ENCODE peak calls at places on chromosome 19, in seven cellular contexts. D is stomach, S is K562, T is esophagus muscularis mucosa, I is upper lobe of left lung, Q is sigmoid colon, B is SK-N-SH. O is an unnamed sample. For H3K27me3, the result is how much of the 10 kb centered on the place peaks cover.

GRCh38 chr19:36099166-36099785 is 11.7 kb upstream of the OVOL3 start:
- DNase-seq in I (no peak), T (no peak), B (no peak), D (no peak), S (no peak), Q (no peak), O (no peak)

GRCh38 chr19:14576363-14576762 is 4.5 kb upstream of the NDUFB7 start:
- DNase-seq in I (no peak), D (no peak), T (no peak), Q (no peak), B (no peak), S (no peak), O (no peak)

GRCh38 chr19:13797870-13798269 is 2.6 kb downstream of the ZSWIM4 start:
- DNase-seq in T (no peak), I (no peak), S (no peak), D (peak), B (no peak), Q (no peak), O (no peak)

GRCh38 chr19:43976732-43977131 is 7.3 kb upstream of the ZNF155 start:
- DNase-seq in B (no peak), D (no peak), Q (no peak), I (no peak), T (no peak), S (no peak), O (no peak)

GRCh38 chr19:41335467-41335866 is 18.3 kb downstream of the TGFB1 start:
- DNase-seq in D (no peak), S (no peak), Q (no peak), T (no peak), B (no peak), I (no peak), O (no peak)

GRCh38 chr19:7391218-7391670 is 42.5 kb downstream of the ARHGEF18 start:
- DNase-seq in D (peak), T (no peak), Q (no peak), I (no peak), B (no peak), S (peak), O (no peak)

GRCh38 chr19:12208221-12208620 is 45.3 kb downstream of the ZNF136 start:
- DNase-seq in T (no peak), I (no peak), D (no peak), B (no peak), Q (no peak), S (no peak), O (no peak)

GRCh38 chr19:16226878-16227836 is 29.4 kb downstream of the AP1M1 start:
- DNase-seq in B (peak), T (no peak), Q (no peak), I (no peak), D (no peak), S (no peak), O (no peak)

GRCh38 chr19:6740589-6741348 is 1.3 kb downstream of the TRIP10 start:
- DNase-seq in S (peak), T (no peak), Q (peak), I (peak), B (peak), D (peak), O (peak)

GRCh38 chr19:400976-401835 is 7.7 kb downstream of the C2CD4C start:
- DNase-seq in D (no peak), Q (no peak), T (no peak), S (no peak), I (peak), B (no peak), O (no peak)

GRCh38 chr19:31340059-31341025 is 8.9 kb downstream of the TSHZ3 start:
- DNase-seq in I (no peak), D (no peak), S (no peak), Q (no peak), B (peak), T (no peak), O (no peak)

GRCh38 chr19:17946965-17947784 is 14.4 kb downstream of the CCDC124 start:
- DNase-seq in D (no peak), T (no peak), B (no peak), S (no peak), I (no peak), Q (no peak), O (no peak)

GRCh38 chr19:45087531-45087930 is 5.4 kb upstream of the PPP1R37 start:
- DNase-seq in S (no peak), I (peak), B (no peak), D (no peak), T (no peak), Q (no peak), O (no peak)

GRCh38 chr19:14475251-14476073 is at the start of gene PTGER1:
- DNase-seq in T (no peak), S (peak), D (no peak), B (peak), I (no peak), Q (no peak), O (no peak)

GRCh38 chr19:6226444-6227155 is 53.2 kb downstream of the MLLT1 start:
- DNase-seq in B (peak), Q (no peak), I (no peak), T (no peak), S (no peak), D (no peak), O (no peak)

GRCh38 chr19:27815985-27816384 is 1397.0 kb downstream of the UQCRFS1 start:
- DNase-seq in Q (no peak), I (no peak), S (no peak), B (no peak), T (no peak), D (no peak), O (no peak)

GRCh38 chr19:17873661-17874422 is 2.1 kb downstream of the SLC5A5 start:
- DNase-seq in S (peak), T (no peak), D (peak), Q (no peak), B (peak), I (peak), O (no peak)

GRCh38 chr19:17259934-17260333 is 4.6 kb downstream of the USHBP1 start:
- DNase-seq in S (no peak), B (no peak), D (no peak), Q (no peak), I (no peak), T (no peak), O (no peak)

GRCh38 chr19:27759896-27760295 is 1453.1 kb downstream of the UQCRFS1 start:
- DNase-seq in T (no peak), D (no peak), I (no peak), Q (peak), S (no peak), B (no peak), O (no peak)

GRCh38 chr19:6723108-6723618 is 2.7 kb upstream of the C3 start:
- DNase-seq in T (peak), D (no peak), Q (peak), I (peak), S (no peak), B (no peak), O (peak)

GRCh38 chr19:48561412-48561811 is 9.4 kb downstream of the SULT2B1 start:
- DNase-seq in I (no peak), Q (no peak), T (no peak), B (peak), S (no peak), D (no peak), O (no peak)

GRCh38 chr19:50906217-50906616 is 5.0 kb downstream of the KLK4 start:
- DNase-seq in S (peak), I (no peak), B (peak), T (no peak), Q (no peak), D (peak), O (no peak)

GRCh38 chr19:34926685-34927375 is at the start of gene ZNF30:
- DNase-seq in T (peak), D (peak), Q (peak), I (peak), S (peak), B (peak), O (peak)

GRCh38 chr19:40907968-40908735 is 26.1 kb upstream of the CYP2A7 start:
- DNase-seq in Q (no peak), I (peak), S (peak), B (no peak), T (no peak), D (no peak), O (no peak)

GRCh38 chr19:19539738-19540703 is 2.0 kb downstream of the CILP2 start:
- DNase-seq in S (peak), I (peak), B (peak), D (peak), Q (peak), T (no peak), O (no peak)

GRCh38 chr19:30022659-30023058 is 80.6 kb downstream of the URI1 start:
- DNase-seq in T (no peak), D (no peak), B (no peak), S (no peak), Q (no peak), I (no peak), O (no peak)

GRCh38 chr19:17348700-17349099 is 11.3 kb downstream of the GTPBP3 start:
- DNase-seq in S (no peak), D (no peak), B (peak), I (no peak), T (no peak), Q (peak), O (peak)

GRCh38 chr19:16660763-16661479 is at the start of gene TMEM38A:
- DNase-seq in Q (peak), T (no peak), I (peak), S (peak), D (peak), B (peak), O (peak)

GRCh38 chr19:17829855-17830566 is 8.7 kb upstream of the INSL3 start:
- DNase-seq in T (no peak), I (no peak), D (no peak), S (peak), Q (peak), B (peak), O (no peak)

GRCh38 chr19:31449379-31449778 is 100.1 kb upstream of the TSHZ3 start:
- DNase-seq in T (peak), B (no peak), Q (no peak), S (no peak), D (no peak), I (no peak), O (no peak)

GRCh38 chr19:42433503-42434260 is 6.5 kb upstream of the LIPE start:
- DNase-seq in T (no peak), D (peak), S (peak), I (peak), Q (no peak), B (no peak), O (no peak)

GRCh38 chr19:46294475-46294874 is 2.4 kb upstream of the HIF3A start:
- DNase-seq in D (no peak), B (no peak), I (no peak), T (no peak), Q (no peak), S (no peak), O (no peak)

GRCh38 chr19:8307965-8308866 is at the start of gene CD320:
- DNase-seq in I (peak), D (peak), S (peak), Q (peak), T (peak), B (peak), O (peak)

GRCh38 chr19:12353375-12353774 is 12.1 kb downstream of the ZNF442 start:
- DNase-seq in D (no peak), B (no peak), S (no peak), T (no peak), Q (no peak), I (no peak), O (no peak)

GRCh38 chr19:45591004-45591637 is 6.5 kb upstream of the OPA3 start:
- DNase-seq in I (peak), D (peak), S (peak), Q (no peak), B (peak), T (no peak), O (no peak)

GRCh38 chr19:48353682-48354081 is 10.1 kb downstream of the TMEM143 start:
- DNase-seq in Q (no peak), T (no peak), I (no peak), S (peak), D (no peak), B (no peak), O (no peak)

GRCh38 chr19:8357007-8357521 is 6.9 kb upstream of the ANGPTL4 start:
- DNase-seq in S (no peak), I (no peak), T (no peak), B (no peak), Q (no peak), D (no peak), O (no peak)

GRCh38 chr19:1970806-1971502 is 30.0 kb downstream of the CSNK1G2 start:
- DNase-seq in Q (no peak), I (no peak), T (no peak), S (no peak), D (no peak), B (no peak), O (no peak)
- TF ChIP-seq POLR2AphosphoS5 in Q (no peak), I (no peak), T (no peak), S (no peak), D (no peak), B (no peak), O (no peak)

DNA sequence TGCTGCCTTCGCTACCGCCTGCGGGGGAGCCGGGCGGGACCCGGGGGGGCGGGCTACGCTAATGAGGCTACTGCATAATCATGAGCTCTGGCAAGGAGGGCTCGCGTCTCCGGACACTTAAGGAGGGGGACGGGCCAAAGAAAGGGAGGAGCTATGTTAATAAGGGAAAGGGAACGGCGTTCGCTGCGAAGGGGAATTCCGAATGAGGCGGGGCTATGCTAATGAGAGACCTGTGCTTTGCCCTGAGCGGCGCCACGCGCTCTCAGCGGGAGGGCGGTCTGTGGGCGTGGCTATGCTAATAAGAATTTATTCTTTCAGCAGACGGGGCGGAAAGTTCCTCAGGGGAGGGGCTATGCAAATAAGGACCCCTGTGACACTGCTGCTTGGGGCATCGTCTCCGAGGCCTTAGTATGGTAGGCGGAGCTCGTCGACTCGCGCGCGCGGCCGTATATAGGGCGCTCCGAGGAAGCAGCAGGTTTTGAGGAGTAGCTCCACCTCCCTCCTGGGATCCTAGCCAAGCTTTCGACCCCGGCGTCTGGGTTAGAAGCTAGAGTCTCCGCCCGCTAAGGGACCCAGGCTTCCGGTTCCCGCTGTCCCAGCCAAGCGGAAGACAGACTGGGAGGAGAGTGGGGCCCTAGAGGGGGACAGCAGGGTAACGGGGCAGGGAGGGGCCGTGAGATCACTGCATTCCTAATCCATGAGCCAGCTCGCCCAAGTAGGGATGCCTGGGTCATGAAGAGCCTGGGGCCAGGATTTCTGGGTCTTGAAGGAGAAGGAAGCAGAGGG is at the start of gene RRAS:
- DNase-seq in I (peak), B (peak), T (peak), Q (peak), S (peak), D (peak), O (peak)
- TF ChIP-seq EP300 in I (no peak), B (peak), T (peak), Q (peak), S (peak), D (no peak), O (peak)

GRCh38 chr19:38514812-38515633 is 81.5 kb downstream of the RYR1 start:
- DNase-seq in Q (peak), T (peak), D (peak), I (peak), S (peak), B (peak), O (no peak)
- H3K27me3 ChIP-seq in Q (under half), T (under half), D (under half), I (under half), S (under half), B (under half), O (under half)

GRCh38 chr19:4448147-4448985 is 9.2 kb downstream of the UBXN6 start:
- DNase-seq in S (no peak), I (no peak), D (no peak), T (no peak), Q (no peak), B (peak), O (no peak)
- TF ChIP-seq POLR2AphosphoS5 in S (no peak), I (no peak), D (no peak), T (no peak), Q (no peak), B (no peak), O (no peak)

GRCh38 chr19:55216461-55217198 is 7.3 kb upstream of the PTPRH start:
- DNase-seq in D (peak), B (peak), S (peak), I (peak), T (no peak), Q (peak), O (peak)
- TF ChIP-seq EP300 in D (no peak), B (peak), S (peak), I (no peak), T (no peak), Q (no peak), O (no peak)

DNA sequence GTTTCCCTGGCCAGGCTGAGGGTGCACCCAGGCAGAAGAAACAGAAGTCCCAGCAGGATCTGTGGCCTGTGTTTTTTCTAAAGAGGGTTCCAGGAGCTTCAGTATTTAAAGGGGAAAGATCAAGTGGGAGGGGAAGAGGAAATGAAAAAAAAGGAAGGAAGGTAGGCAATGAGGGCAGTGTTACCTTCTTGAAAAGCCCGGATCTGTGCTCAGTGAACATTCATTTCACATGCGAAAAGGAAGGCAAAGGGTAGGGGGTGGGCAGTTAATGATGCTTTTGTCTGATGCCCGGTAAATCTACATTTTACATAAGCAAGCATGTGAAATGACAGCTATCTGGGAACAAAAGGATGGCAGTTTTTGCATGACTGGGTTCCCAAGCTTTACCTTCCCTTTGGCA is 326.2 kb downstream of the UQCRFS1 start:
- DNase-seq in Q (no peak), I (no peak), B (no peak), T (no peak), S (no peak), D (no peak), O (no peak)
- H3K27me3 ChIP-seq in Q (under half), I (under half), B (under half), T (under half), S (under half), D (under half), O (under half)

GRCh38 chr19:33207903-33208302 is 13.8 kb downstream of the LRP3 start:
- DNase-seq in S (no peak), T (no peak), Q (no peak), D (no peak), I (no peak), B (peak), O (no peak)

GRCh38 chr19:33206261-33207039 is 12.3 kb downstream of the LRP3 start:
- DNase-seq in D (no peak), S (no peak), B (peak), I (no peak), T (no peak), Q (no peak), O (no peak)

GRCh38 chr19:33205531-33206260 is 11.6 kb downstream of the LRP3 start:
- DNase-seq in S (no peak), I (no peak), Q (no peak), B (peak), T (no peak), D (no peak), O (no peak)

GRCh38 chr19:33208371-33208770 is 14.2 kb downstream of the LRP3 start:
- DNase-seq in B (peak), Q (no peak), T (no peak), I (no peak), S (no peak), D (no peak), O (no peak)

DNA sequence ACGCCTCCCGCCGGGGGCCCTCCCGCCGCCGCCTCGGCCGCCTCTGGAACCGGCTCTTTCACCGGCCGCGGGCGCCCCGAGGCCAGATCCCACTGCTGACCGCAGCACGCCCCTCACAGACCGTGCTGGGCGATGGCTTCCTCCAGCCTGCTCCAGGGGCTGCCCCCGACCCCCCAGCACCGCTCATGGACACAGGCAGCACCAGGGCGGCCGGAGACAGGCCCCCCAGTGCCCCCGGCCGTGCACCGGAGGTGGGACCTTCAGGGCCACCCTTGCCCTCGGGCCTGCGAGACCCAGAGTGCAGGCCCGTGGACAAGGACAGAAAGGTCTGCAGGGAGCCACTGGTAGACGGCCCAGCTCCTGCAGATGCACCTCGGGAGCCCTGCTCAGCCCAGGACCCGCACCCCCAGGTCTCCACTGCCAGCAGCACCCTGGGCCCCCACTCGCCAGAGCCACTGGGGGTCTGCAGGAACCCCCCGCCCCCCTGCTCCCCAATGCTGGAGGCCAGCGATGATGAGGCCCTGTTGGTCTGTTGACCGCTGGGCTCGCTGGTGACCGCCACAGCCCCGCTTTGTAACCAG is 13.0 kb downstream of the LRP3 start:
- DNase-seq in T (no peak), D (no peak), B (peak), S (no peak), Q (peak), I (no peak), O (no peak)
- TF ChIP-seq POLR2AphosphoS5 in T (no peak), D (no peak), B (no peak), S (no peak), Q (no peak), I (no peak), O (no peak)

O was measured in suprapubic skin.